ENCODE peak calls at places on chromosome 17, in five cellular contexts. K is neuronal stem cell, W is cortex of kidney, P is cardiac fibroblast, M is MCF 10A. Z is an unnamed sample.

GRCh38 chr17:16377804-16378400 is 3.0 kb upstream of the UBB start:
- DNase-seq in W (no peak), M (peak), P (peak), K (no peak), Z (peak)

GRCh38 chr17:740240-741055 is 8.1 kb downstream of the TLCD3A start:
- DNase-seq in P (no peak), K (no peak), W (no peak), M (no peak), Z (no peak)

GRCh38 chr17:236641-237405 is 55.4 kb upstream of the DOC2B start:
- DNase-seq in K (no peak), W (no peak), P (no peak), M (no peak), Z (no peak)

GRCh38 chr17:50865060-50865867 is 890 bp downstream of the TOB1 start:
- DNase-seq in W (no peak), K (peak), P (peak), M (peak), Z (peak)

GRCh38 chr17:78737332-78737731 is 44.7 kb downstream of the CYTH1 start:
- DNase-seq in K (no peak), M (peak), P (no peak), W (no peak), Z (peak)

GRCh38 chr17:80970044-80970761 is 21.4 kb upstream of the CHMP6 start:
- DNase-seq in P (peak), W (no peak), K (no peak), M (peak), Z (peak)

GRCh38 chr17:67998466-67998865 is 2.2 kb upstream of the C17orf58 start:
- DNase-seq in M (no peak), P (no peak), W (no peak), K (no peak), Z (no peak)

GRCh38 chr17:42429726-42430464 is 6.8 kb upstream of the CAVIN1 start:
- DNase-seq in K (no peak), M (no peak), W (no peak), P (no peak), Z (no peak)

GRCh38 chr17:50767030-50767429 is 288 bp downstream of the ANKRD40CL start:
- DNase-seq in W (no peak), K (no peak), M (no peak), P (no peak), Z (no peak)

GRCh38 chr17:20992416-20992815 is 50.4 kb downstream of the USP22 start:
- DNase-seq in K (no peak), M (no peak), W (no peak), P (no peak), Z (no peak)

GRCh38 chr17:80786470-80786869 is 205.2 kb upstream of the CHMP6 start:
- DNase-seq in P (no peak), W (no peak), K (no peak), M (no peak), Z (no peak)

GRCh38 chr17:58310511-58311428 is 17.8 kb downstream of the TSPOAP1 start:
- DNase-seq in M (no peak), W (no peak), K (no peak), P (no peak), Z (no peak)

GRCh38 chr17:8631554-8631877 is 991 bp upstream of the MYH10 start:
- DNase-seq in M (no peak), P (no peak), K (no peak), W (no peak), Z (no peak)

GRCh38 chr17:44518032-44518431 is 14.8 kb upstream of the GPATCH8 start:
- DNase-seq in P (peak), K (no peak), M (no peak), W (no peak), Z (no peak)

GRCh38 chr17:79026345-79027273 is 2.6 kb downstream of the C1QTNF1 start:
- DNase-seq in P (peak), W (no peak), K (no peak), M (peak), Z (peak)

GRCh38 chr17:68048996-68049395 is 13.5 kb downstream of the KPNA2 start:
- DNase-seq in W (no peak), K (no peak), M (no peak), P (no peak), Z (peak)

GRCh38 chr17:48997827-48998556 is 807 bp downstream of the IGF2BP1 start:
- DNase-seq in K (no peak), M (no peak), W (no peak), P (peak), Z (no peak)

GRCh38 chr17:39927928-39928867 is 666 bp downstream of the LRRC3C start:
- DNase-seq in K (no peak), M (no peak), W (no peak), P (no peak), Z (no peak)

GRCh38 chr17:67578058-67578457 is 139.7 kb upstream of the NOL11 start:
- DNase-seq in K (peak), P (no peak), M (no peak), W (no peak), Z (no peak)

GRCh38 chr17:79600071-79600470 is 10.8 kb downstream of the RBFOX3 start:
- DNase-seq in M (no peak), W (no peak), K (no peak), P (no peak), Z (no peak)